ENCODE peak calls at places on chromosomes 13 and 19, in five cellular contexts. C, O, B, G and Y are unnamed samples.
A peak's percentile ranks its signal among the peaks of the same experiment; 100 is the strongest.

GRCh38 chr13:110653271-110653670 is 37.9 kb downstream of the NAXD start:
- DNase-seq in C (no peak), O (no peak), B (no peak), G (no peak), Y (no peak)

GRCh38 chr19:52190679-52191293 is 934 bp downstream of the PPP2R1A start:
- DNase-seq in C (peak; percentile 70), O (no peak), B (no peak), G (peak; percentile 46), Y (no peak)

GRCh38 chr19:19280561-19280960 is 7.5 kb upstream of the TM6SF2 start:
- DNase-seq in C (no peak), O (no peak), B (no peak), G (no peak), Y (peak; percentile 10)

GRCh38 chr13:39577833-39578232 is 25.2 kb downstream of the LHFPL6 start:
- DNase-seq in C (no peak), O (peak; percentile 55), B (peak; percentile 42), G (no peak), Y (no peak)

GRCh38 chr19:16185123-16185924 is at the start of gene FAM32A:
- DNase-seq in C (peak; percentile 99), O (peak; percentile 100), B (peak; percentile 98), G (peak; percentile 99), Y (peak; percentile 95)

GRCh38 chr13:33312150-33312908 is 26.8 kb upstream of the STARD13 start:
- DNase-seq in C (no peak), O (no peak), B (peak; percentile 33), G (no peak), Y (no peak)

GRCh38 chr19:32224371-32225244 is 120.8 kb upstream of the ZNF507 start:
- DNase-seq in C (peak; percentile 82), O (no peak), B (peak; percentile 77), G (peak; percentile 45), Y (no peak)

GRCh38 chr13:32984857-32985626 is 31.2 kb upstream of the KL start:
- DNase-seq in C (no peak), O (no peak), B (no peak), G (no peak), Y (no peak)

GRCh38 chr13:39245688-39246087 is 207.4 kb downstream of the NHLRC3 start:
- DNase-seq in C (no peak), O (no peak), B (no peak), G (no peak), Y (no peak)

GRCh38 chr13:19071161-19071936 is 110.3 kb downstream of the TUBA3C start:
- DNase-seq in C (no peak), O (no peak), B (no peak), G (no peak), Y (no peak)

GRCh38 chr19:18543814-18544475 is 572 bp upstream of the FKBP8 start:
- DNase-seq in C (peak; percentile 72), O (peak; percentile 81), B (peak; percentile 85), G (peak; percentile 66), Y (no peak)

GRCh38 chr19:7778081-7778480 is 15.0 kb downstream of the CLEC4M start:
- DNase-seq in C (peak; percentile 18), O (no peak), B (no peak), G (no peak), Y (no peak)

GRCh38 chr13:43298799-43299198 is 275.4 kb downstream of the DNAJC15 start:
- DNase-seq in C (no peak), O (no peak), B (no peak), G (no peak), Y (no peak)

GRCh38 chr19:57317503-57317902 is 2.8 kb upstream of the ZNF543 start:
- DNase-seq in C (no peak), O (no peak), B (no peak), G (no peak), Y (no peak)

GRCh38 chr19:40217027-40217810 is 965 bp downstream of the TTC9B start:
- DNase-seq in C (peak; percentile 82), O (no peak), B (peak; percentile 86), G (peak; percentile 38), Y (no peak)

GRCh38 chr19:36409841-36410240 is 8.6 kb downstream of the ZFP82 start:
- DNase-seq in C (no peak), O (no peak), B (peak; percentile 10), G (no peak), Y (no peak)

GRCh38 chr13:79901336-79901735 is 420.4 kb downstream of the NDFIP2 start:
- DNase-seq in C (no peak), O (no peak), B (no peak), G (no peak), Y (no peak)

GRCh38 chr19:31329819-31330218 is 19.4 kb downstream of the TSHZ3 start:
- DNase-seq in C (no peak), O (no peak), B (no peak), G (no peak), Y (no peak)

GRCh38 chr13:36998624-36999041 is 507 bp downstream of the ALG5 start:
- DNase-seq in C (peak; percentile 69), O (no peak), B (peak; percentile 35), G (peak; percentile 39), Y (no peak)

GRCh38 chr19:4511300-4512054 is 6.8 kb downstream of the PLIN4 start:
- DNase-seq in C (no peak), O (no peak), B (no peak), G (no peak), Y (no peak)

GRCh38 chr19:15433519-15434069 is 14.8 kb upstream of the AKAP8L start:
- DNase-seq in C (no peak), O (no peak), B (no peak), G (no peak), Y (no peak)

GRCh38 chr13:93771782-93772181 is 545.2 kb downstream of the GPC6 start:
- DNase-seq in C (no peak), O (no peak), B (no peak), G (no peak), Y (no peak)

GRCh38 chr19:43820098-43820860 is 6.8 kb upstream of the ZNF283 start:
- DNase-seq in C (peak; percentile 71), O (peak; percentile 65), B (no peak), G (no peak), Y (no peak)

GRCh38 chr19:45498411-45499195 is at the start of gene PPM1N:
- DNase-seq in C (peak; percentile 72), O (no peak), B (peak; percentile 63), G (no peak), Y (no peak)

GRCh38 chr19:45526143-45526542 is 18.9 kb downstream of the VASP start:
- DNase-seq in C (peak; percentile 81), O (no peak), B (peak; percentile 75), G (peak; percentile 71), Y (no peak)

GRCh38 chr13:95226932-95227718 is 74.1 kb downstream of the ABCC4 start:
- DNase-seq in C (no peak), O (no peak), B (no peak), G (no peak), Y (no peak)

GRCh38 chr19:19388568-19389555 is 16.6 kb upstream of the GATAD2A start:
- DNase-seq in C (no peak), O (no peak), B (no peak), G (no peak), Y (no peak)

GRCh38 chr19:7292950-7293794 is 1.0 kb downstream of the INSR start:
- DNase-seq in C (peak; percentile 80), O (peak; percentile 71), B (peak; percentile 66), G (peak; percentile 36), Y (no peak)

GRCh38 chr19:35417713-35418534 is 30.1 kb upstream of the FFAR2 start:
- DNase-seq in C (no peak), O (no peak), B (no peak), G (no peak), Y (no peak)

GRCh38 chr19:18541992-18542935 is 1.1 kb downstream of the FKBP8 start:
- DNase-seq in C (no peak), O (no peak), B (no peak), G (no peak), Y (no peak)

GRCh38 chr13:113489171-113489548 is 1.4 kb downstream of the DCUN1D2 start:
- DNase-seq in C (no peak), O (no peak), B (peak; percentile 41), G (no peak), Y (no peak)
- H3K4me3 ChIP-seq in C (peak overlapping the region; percentile 91), O (peak overlapping the region; percentile 98), B (peak overlapping the region; percentile 87), G (no peak overlapping the region), Y (peak overlapping the region; percentile 76)

GRCh38 chr19:11225815-11226214 is 13.6 kb upstream of the ANGPTL8 start:
- DNase-seq in C (no peak), O (no peak), B (no peak), G (no peak), Y (no peak)

GRCh38 chr19:11221082-11221598 is 18.3 kb upstream of the ANGPTL8 start:
- DNase-seq in C (no peak), O (no peak), B (no peak), G (no peak), Y (no peak)

GRCh38 chr19:11224429-11224828 is 15.0 kb upstream of the ANGPTL8 start:
- DNase-seq in C (no peak), O (no peak), B (no peak), G (no peak), Y (no peak)

GRCh38 chr19:11225172-11225571 is 14.2 kb upstream of the ANGPTL8 start:
- DNase-seq in C (no peak), O (no peak), B (no peak), G (no peak), Y (no peak)

GRCh38 chr19:11223208-11223607 is 16.2 kb upstream of the ANGPTL8 start:
- DNase-seq in C (no peak), O (no peak), B (no peak), G (no peak), Y (no peak)
- H3K4me3 ChIP-seq in C (no peak overlapping the region), O (no peak overlapping the region), B (no peak overlapping the region), G (no peak overlapping the region), Y (no peak overlapping the region)

GRCh38 chr13:100491164-100491847 is 97.3 kb downstream of the GGACT start:
- DNase-seq in C (no peak), O (no peak), B (no peak), G (no peak), Y (peak; percentile 59)
- H3K4me3 ChIP-seq in C (no peak overlapping the region), O (no peak overlapping the region), B (no peak overlapping the region), G (no peak overlapping the region), Y (no peak overlapping the region)

GRCh38 chr19:1240925-1241324 is 626 bp upstream of the ATP5F1D start:
- DNase-seq in C (no peak), O (no peak), B (no peak), G (no peak), Y (no peak)
- H3K4me3 ChIP-seq in C (peak overlapping the region; percentile 88), O (peak overlapping the region; percentile 72), B (no peak overlapping the region), G (no peak overlapping the region), Y (no peak overlapping the region)

GRCh38 chr19:29724102-29724641 is 9.1 kb upstream of the C19orf12 start:
- DNase-seq in C (no peak), O (no peak), B (peak; percentile 46), G (no peak), Y (no peak)
- H3K4me3 ChIP-seq in C (peak overlapping the region; percentile 14), O (peak overlapping the region; percentile 55), B (peak overlapping the region; percentile 24), G (no peak overlapping the region), Y (peak overlapping the region; percentile 26)

DNA sequence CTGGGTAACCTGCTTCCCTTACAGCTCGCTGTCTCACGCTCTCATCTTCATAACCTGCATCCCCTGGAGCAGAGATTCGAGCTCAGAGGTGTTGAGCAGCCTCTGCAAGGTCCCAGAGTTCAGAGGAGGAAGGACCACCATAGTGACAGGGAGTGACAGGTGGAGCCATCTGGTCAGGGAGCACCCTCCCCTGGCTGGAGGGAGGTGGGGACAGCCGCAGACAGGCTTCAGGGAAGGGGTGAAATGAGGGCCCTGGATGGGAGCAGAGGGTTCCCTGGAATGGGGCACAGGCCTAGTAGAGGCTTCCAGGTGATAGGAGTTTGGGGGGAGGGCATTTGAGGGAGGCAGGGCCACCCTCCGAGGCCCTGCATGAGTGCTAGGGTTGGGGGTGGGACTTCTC is 82.1 kb downstream of the ZNF429 start:
- DNase-seq in C (no peak), O (no peak), B (no peak), G (no peak), Y (no peak)
- H3K4me3 ChIP-seq in C (no peak overlapping the region), O (peak overlapping the region; percentile 67), B (no peak overlapping the region), G (no peak overlapping the region), Y (no peak overlapping the region)